ENCODE peak calls at places on chromosome 18, in six cellular contexts. One of them, this sample, is unnamed.

GRCh38 chr18:63470751-63471150 is 6.0 kb upstream of the SERPINB5 start:
- DNase-seq in A549: no peak
- DNase-seq in Calu3: no peak
- DNase-seq in HFF-Myc: no peak
- DNase-seq in heart left ventricle: no peak
- DNase-seq in GM13977: no peak
- DNase-seq in this sample: no peak

GRCh38 chr18:42929181-42929580 is 186.3 kb downstream of the RIT2 start:
- DNase-seq in A549: no peak
- DNase-seq in HFF-Myc: no peak
- DNase-seq in GM13977: no peak
- DNase-seq in Calu3: no peak
- DNase-seq in heart left ventricle: no peak
- DNase-seq in this sample: no peak

GRCh38 chr18:36786686-36787085 is 42.1 kb downstream of the TPGS2 start:
- DNase-seq in A549: no peak
- DNase-seq in Calu3: no peak
- DNase-seq in heart left ventricle: peak
- DNase-seq in GM13977: no peak
- DNase-seq in HFF-Myc: peak
- DNase-seq in this sample: no peak

GRCh38 chr18:13439475-13439874 is 220.9 kb downstream of the LDLRAD4 start:
- DNase-seq in HFF-Myc: no peak
- DNase-seq in GM13977: no peak
- DNase-seq in heart left ventricle: no peak
- DNase-seq in A549: no peak
- DNase-seq in Calu3: no peak
- DNase-seq in this sample: no peak

GRCh38 chr18:76323891-76324290 is 171.2 kb downstream of the ZNF516 start:
- DNase-seq in GM13977: no peak
- DNase-seq in A549: no peak
- DNase-seq in HFF-Myc: no peak
- DNase-seq in Calu3: peak
- DNase-seq in heart left ventricle: no peak
- DNase-seq in this sample: no peak

GRCh38 chr18:9643549-9643948 is 29.2 kb upstream of the PPP4R1 start:
- DNase-seq in A549: peak
- DNase-seq in HFF-Myc: peak
- DNase-seq in Calu3: peak
- DNase-seq in heart left ventricle: peak
- DNase-seq in GM13977: no peak
- DNase-seq in this sample: peak

GRCh38 chr18:77131652-77132368 is 773 bp downstream of the MBP start:
- DNase-seq in heart left ventricle: peak
- DNase-seq in HFF-Myc: no peak
- DNase-seq in A549: no peak
- DNase-seq in Calu3: peak
- DNase-seq in GM13977: peak
- DNase-seq in this sample: no peak

GRCh38 chr18:72672364-72673151 is 128.4 kb upstream of the CBLN2 start:
- DNase-seq in HFF-Myc: peak
- DNase-seq in GM13977: peak
- DNase-seq in Calu3: peak
- DNase-seq in heart left ventricle: no peak
- DNase-seq in A549: peak
- DNase-seq in this sample: no peak

GRCh38 chr18:3172081-3172480 is 47.7 kb downstream of the MYOM1 start:
- DNase-seq in GM13977: no peak
- DNase-seq in Calu3: no peak
- DNase-seq in heart left ventricle: no peak
- DNase-seq in A549: no peak
- DNase-seq in HFF-Myc: no peak
- DNase-seq in this sample: no peak

GRCh38 chr18:78123144-78123909 is 856.3 kb upstream of the SALL3 start:
- DNase-seq in Calu3: no peak
- DNase-seq in heart left ventricle: no peak
- DNase-seq in GM13977: no peak
- DNase-seq in HFF-Myc: no peak
- DNase-seq in A549: no peak
- DNase-seq in this sample: no peak

GRCh38 chr18:67217551-67218166 is 298.9 kb downstream of the DSEL start:
- DNase-seq in Calu3: peak
- DNase-seq in HFF-Myc: peak
- DNase-seq in GM13977: peak
- DNase-seq in A549: peak
- DNase-seq in heart left ventricle: peak
- DNase-seq in this sample: peak

GRCh38 chr18:27608742-27609141 is 423.6 kb upstream of the CHST9 start:
- DNase-seq in HFF-Myc: no peak
- DNase-seq in Calu3: peak
- DNase-seq in heart left ventricle: no peak
- DNase-seq in A549: no peak
- DNase-seq in GM13977: no peak
- DNase-seq in this sample: no peak

GRCh38 chr18:59345556-59345955 is 13.5 kb downstream of the LMAN1 start:
- DNase-seq in Calu3: no peak
- DNase-seq in heart left ventricle: no peak
- DNase-seq in A549: no peak
- DNase-seq in GM13977: no peak
- DNase-seq in HFF-Myc: no peak
- DNase-seq in this sample: no peak

GRCh38 chr18:50594931-50595330 is 35.0 kb downstream of the MAPK4 start:
- DNase-seq in GM13977: no peak
- DNase-seq in heart left ventricle: no peak
- DNase-seq in Calu3: no peak
- DNase-seq in HFF-Myc: no peak
- DNase-seq in A549: no peak
- DNase-seq in this sample: no peak

GRCh38 chr18:58525517-58525916 is 103.4 kb downstream of the ALPK2 start:
- DNase-seq in Calu3: no peak
- DNase-seq in A549: no peak
- DNase-seq in HFF-Myc: peak
- DNase-seq in heart left ventricle: no peak
- DNase-seq in GM13977: peak
- DNase-seq in this sample: no peak